ENCODE peak calls at places on chromosomes 1 and 21, in five cellular contexts. R, N, G, Q and M are unnamed samples.

GRCh38 chr1:41641483-41641829 is 157.0 kb upstream of the EDN2 start:
- DNase-seq in R (no peak), N (no peak), G (no peak), Q (no peak), M (no peak)

GRCh38 chr1:158024737-158025136 is 31.3 kb downstream of the KIRREL1 start:
- DNase-seq in R (no peak), N (no peak), G (no peak), Q (no peak), M (no peak)

GRCh38 chr1:17059391-17060128 is 5.7 kb upstream of the SDHB start:
- DNase-seq in R (peak; percentile 84), N (peak; percentile 71), G (peak; percentile 90), Q (peak; percentile 59), M (peak; percentile 81)

GRCh38 chr1:201213106-201213770 is 22.6 kb downstream of the IGFN1 start:
- DNase-seq in R (no peak), N (no peak), G (peak; percentile 29), Q (no peak), M (no peak)

GRCh38 chr1:33455537-33456301 is 16.7 kb upstream of the ZSCAN20 start:
- DNase-seq in R (peak; percentile 84), N (peak; percentile 90), G (no peak), Q (peak; percentile 84), M (no peak)

GRCh38 chr1:161480381-161481035 is 24.7 kb upstream of the FCGR2A start:
- DNase-seq in R (no peak), N (no peak), G (no peak), Q (peak; percentile 54), M (no peak)

GRCh38 chr1:240646861-240647260 is 34.9 kb upstream of the GREM2 start:
- DNase-seq in R (no peak), N (no peak), G (no peak), Q (no peak), M (no peak)

GRCh38 chr1:10063878-10064277 is 31.1 kb downstream of the UBE4B start:
- DNase-seq in R (no peak), N (no peak), G (no peak), Q (no peak), M (no peak)

GRCh38 chr21:43779660-43780059 is 3.6 kb upstream of the CSTB start:
- DNase-seq in R (no peak), N (no peak), G (no peak), Q (no peak), M (no peak)

GRCh38 chr1:44808938-44809917 is 905 bp downstream of the BTBD19 start:
- DNase-seq in R (peak; percentile 88), N (peak; percentile 82), G (peak; percentile 84), Q (no peak), M (peak; percentile 62)

GRCh38 chr1:77039739-77040138 is 172.5 kb downstream of the ST6GALNAC5 start:
- DNase-seq in R (peak; percentile 88), N (peak; percentile 95), G (no peak), Q (peak; percentile 62), M (no peak)

GRCh38 chr21:35565204-35565611 is 495.1 kb downstream of the SETD4 start:
- DNase-seq in R (peak; percentile 89), N (peak; percentile 95), G (no peak), Q (no peak), M (peak; percentile 7)

GRCh38 chr1:14841456-14841855 is 243.0 kb downstream of the KAZN start:
- DNase-seq in R (no peak), N (peak; percentile 6), G (no peak), Q (no peak), M (no peak)

GRCh38 chr1:43563779-43564616 is 33.3 kb downstream of the PTPRF start:
- DNase-seq in R (peak; percentile 60), N (no peak), G (no peak), Q (no peak), M (no peak)
- H3K4me3 ChIP-seq in R (no peak overlapping the region), N (no peak overlapping the region), G (no peak overlapping the region), Q (no peak overlapping the region), M (no peak overlapping the region)

GRCh38 chr1:83543222-83543973 is 455.5 kb downstream of the TTLL7 start:
- DNase-seq in R (no peak), N (no peak), G (no peak), Q (no peak), M (no peak)

GRCh38 chr1:83545450-83545849 is 453.5 kb downstream of the TTLL7 start:
- DNase-seq in R (no peak), N (no peak), G (no peak), Q (no peak), M (no peak)

GRCh38 chr1:83548311-83548710 is 450.6 kb downstream of the TTLL7 start:
- DNase-seq in R (no peak), N (no peak), G (no peak), Q (no peak), M (no peak)

GRCh38 chr1:83547903-83548302 is 451.0 kb downstream of the TTLL7 start:
- DNase-seq in R (peak; percentile 25), N (peak; percentile 2), G (no peak), Q (no peak), M (no peak)

GRCh38 chr1:83546863-83547262 is 452.1 kb downstream of the TTLL7 start:
- DNase-seq in R (peak; percentile 26), N (no peak), G (no peak), Q (no peak), M (no peak)
- H3K9me3 ChIP-seq in R (no peaks in the 10 kb centered on the region), N (peaks cover 3% of the 10 kb centered on the region), G (no peaks in the 10 kb centered on the region), Q (no peaks in the 10 kb centered on the region), M (no peaks in the 10 kb centered on the region)

DNA sequence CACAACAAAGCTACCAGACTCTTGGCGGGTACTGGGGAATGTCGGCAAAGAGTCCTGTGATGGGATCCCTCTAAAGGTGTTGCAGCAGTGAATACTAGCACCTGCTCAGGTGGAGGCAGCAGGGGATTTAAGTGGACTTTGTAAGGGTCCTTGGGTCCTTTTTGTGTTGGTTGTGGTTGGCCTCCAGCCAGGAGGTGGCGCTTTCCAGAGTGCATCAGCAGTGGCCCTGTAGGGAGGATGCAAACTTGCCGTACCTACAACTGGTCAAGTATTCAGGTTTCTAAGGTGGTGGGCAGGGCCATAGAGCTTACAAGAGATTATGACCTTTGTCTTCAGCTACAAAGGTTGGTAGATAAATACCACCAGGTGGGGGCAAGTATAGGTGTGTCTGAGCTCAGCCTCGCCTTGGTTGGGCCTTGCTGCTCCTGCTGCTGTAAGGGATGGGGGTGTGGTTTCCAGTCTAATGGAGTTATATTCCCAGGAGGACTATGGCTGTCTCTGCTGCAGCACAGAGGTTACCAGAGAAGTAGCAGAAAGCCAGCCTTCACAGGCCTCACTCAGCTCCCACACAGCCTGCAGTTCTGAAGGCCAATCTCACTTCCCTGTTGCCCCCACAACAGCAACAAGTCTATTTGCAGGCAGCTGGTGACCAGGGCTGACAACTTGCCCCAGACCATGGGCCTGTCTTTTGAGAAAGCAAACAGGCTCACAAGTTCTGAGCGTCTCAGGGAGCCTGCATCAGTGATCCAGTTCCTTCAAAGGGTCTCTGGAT is 7.3 kb downstream of the OR2M5 start:
- DNase-seq in R (no peak), N (no peak), G (no peak), Q (no peak), M (no peak)
- H3K4me3 ChIP-seq in R (no peak overlapping the region), N (no peak overlapping the region), G (no peak overlapping the region), Q (no peak overlapping the region), M (no peak overlapping the region)

GRCh38 chr1:49686107-49686506 is 337.6 kb downstream of the AGBL4 start:
- DNase-seq in R (no peak), N (no peak), G (peak; percentile 28), Q (no peak), M (no peak)
- H3K9me3 ChIP-seq in R (peaks cover 6% of the 10 kb centered on the region), N (peaks cover under 1% of the 10 kb centered on the region), G (no peaks in the 10 kb centered on the region), Q (no peaks in the 10 kb centered on the region), M (no peaks in the 10 kb centered on the region)

DNA sequence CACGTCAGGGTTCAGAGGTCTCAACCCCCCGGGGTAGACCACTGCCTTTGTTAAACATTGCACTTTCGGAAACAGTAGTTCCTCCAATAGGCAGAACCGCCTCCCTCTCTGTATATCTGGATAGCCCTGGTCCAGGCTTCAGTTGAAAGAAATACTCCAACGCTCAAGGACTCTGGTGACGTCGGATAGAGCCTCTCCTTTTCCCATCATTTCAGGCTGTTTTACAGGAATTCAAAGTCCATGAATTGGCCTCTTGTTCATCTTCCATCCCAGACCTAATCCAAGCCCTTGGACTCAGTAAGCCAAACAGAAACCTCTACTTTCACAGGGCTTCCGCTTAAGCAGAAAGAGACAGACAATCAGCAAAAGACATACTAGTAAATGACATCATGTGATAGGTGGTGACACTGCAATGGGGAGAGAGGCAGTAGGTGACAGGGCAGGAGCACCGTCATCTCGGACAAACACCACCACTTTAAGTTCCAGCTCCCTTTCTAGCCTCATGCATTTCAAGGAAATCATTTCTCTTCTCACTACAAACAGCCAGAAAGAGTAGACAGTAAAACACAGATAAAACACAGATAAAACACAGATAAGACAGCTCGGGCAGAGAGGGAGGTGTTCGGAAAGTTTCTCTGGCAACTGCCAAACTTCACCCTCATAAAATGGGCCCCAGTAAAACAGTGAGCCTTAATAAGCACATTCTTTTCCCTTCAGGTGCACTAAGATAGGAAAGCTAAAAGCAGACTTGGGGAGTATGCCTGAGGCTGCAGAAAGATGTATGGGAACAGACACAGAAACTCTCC is 2.3 kb upstream of the PLA2G2A start:
- DNase-seq in R (peak; percentile 21), N (no peak), G (no peak), Q (no peak), M (no peak)
- H3K4me3 ChIP-seq in R (no peak overlapping the region), N (no peak overlapping the region), G (no peak overlapping the region), Q (no peak overlapping the region), M (no peak overlapping the region)

DNA sequence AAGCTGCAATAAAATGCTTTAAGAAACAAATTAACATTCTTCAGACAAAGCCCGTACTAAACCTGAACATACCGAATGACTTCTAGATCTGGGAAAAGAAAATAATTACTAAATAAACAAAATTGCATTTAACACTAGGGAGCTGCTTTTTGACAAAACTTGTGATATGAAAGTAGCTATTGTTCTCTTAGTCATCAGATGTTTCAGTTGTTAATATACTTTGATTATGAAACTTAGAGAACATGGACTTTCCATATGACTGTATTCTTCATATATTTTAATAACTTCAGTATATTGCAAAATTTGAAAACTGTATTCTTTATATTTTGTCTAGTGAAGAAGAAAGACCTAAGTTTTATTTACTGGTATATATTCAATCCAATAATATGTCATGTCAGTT is 1262.1 kb downstream of the NCAM2 start:
- DNase-seq in R (no peak), N (no peak), G (no peak), Q (no peak), M (no peak)
- H3K9me3 ChIP-seq in R (no peaks in the 10 kb centered on the region), N (no peaks in the 10 kb centered on the region), G (no peaks in the 10 kb centered on the region), Q (no peaks in the 10 kb centered on the region), M (no peaks in the 10 kb centered on the region)

GRCh38 chr1:203048086-203048485 is 21.8 kb downstream of the PPFIA4 start:
- DNase-seq in R (no peak), N (no peak), G (no peak), Q (no peak), M (no peak)
- H3K4me3 ChIP-seq in R (no peak overlapping the region), N (no peak overlapping the region), G (no peak overlapping the region), Q (no peak overlapping the region), M (no peak overlapping the region)

GRCh38 chr1:239221656-239222055 is 164.7 kb upstream of the CHRM3 start:
- DNase-seq in R (no peak), N (no peak), G (no peak), Q (no peak), M (no peak)

GRCh38 chr1:239224100-239224499 is 162.3 kb upstream of the CHRM3 start:
- DNase-seq in R (no peak), N (no peak), G (no peak), Q (no peak), M (no peak)

GRCh38 chr1:239222999-239223398 is 163.4 kb upstream of the CHRM3 start:
- DNase-seq in R (peak; percentile 25), N (no peak), G (no peak), Q (no peak), M (no peak)

GRCh38 chr1:239228451-239228850 is 157.9 kb upstream of the CHRM3 start:
- DNase-seq in R (no peak), N (no peak), G (no peak), Q (no peak), M (no peak)

GRCh38 chr1:239225396-239225795 is 161.0 kb upstream of the CHRM3 start:
- DNase-seq in R (no peak), N (no peak), G (no peak), Q (no peak), M (no peak)
- H3K9me3 ChIP-seq in R (no peaks in the 10 kb centered on the region), N (peaks cover 13% of the 10 kb centered on the region), G (no peaks in the 10 kb centered on the region), Q (peaks cover 3% of the 10 kb centered on the region), M (no peaks in the 10 kb centered on the region)

GRCh38 chr1:112855152-112855836 is 100.7 kb downstream of the SLC16A1 start:
- DNase-seq in R (no peak), N (no peak), G (no peak), Q (no peak), M (no peak)
- H3K4me3 ChIP-seq in R (no peak overlapping the region), N (peak overlapping the region; percentile 9), G (peak overlapping the region; percentile 14), Q (peak overlapping the region; percentile 24), M (no peak overlapping the region)